ENCODE peak calls at places on chromosomes 4 and X, in seven cellular contexts. U, N, E, Q, P, A and C are unnamed samples.

GRCh38 chr4:148778980-148779675 is 336.9 kb upstream of the NR3C2 start:
- DNase-seq in E (no peak), Q (no peak), U (no peak), P (no peak), A (no peak), N (no peak), C (no peak)

GRCh38 chr4:113708250-113708649 is 53.3 kb downstream of the CAMK2D start:
- DNase-seq in Q (no peak), N (no peak), A (no peak), E (no peak), U (no peak), P (no peak), C (no peak)

GRCh38 chr4:98996056-98996941 is 778 bp downstream of the METAP1 start:
- DNase-seq in N (peak), Q (no peak), A (peak), P (no peak), E (no peak), U (no peak), C (no peak)

GRCh38 chrX:87663421-87663820 is 145.8 kb downstream of the KLHL4 start:
- DNase-seq in P (no peak), A (no peak), Q (no peak), E (no peak), U (no peak), N (no peak), C (no peak)

GRCh38 chrX:153779891-153780677 is 757 bp upstream of the SRPK3 start:
- DNase-seq in N (no peak), A (no peak), E (no peak), P (peak), Q (no peak), U (no peak), C (no peak)

GRCh38 chr4:124423160-124423559 is 289.4 kb downstream of the ANKRD50 start:
- DNase-seq in E (no peak), A (no peak), P (no peak), N (no peak), Q (no peak), U (no peak), C (no peak)

GRCh38 chrX:131305926-131306325 is 16.8 kb upstream of the IGSF1 start:
- DNase-seq in U (no peak), E (no peak), N (no peak), P (no peak), Q (no peak), A (no peak), C (no peak)

GRCh38 chr4:140256335-140256734 is 102.4 kb upstream of the MAML3 start:
- DNase-seq in N (no peak), Q (no peak), P (peak), U (no peak), E (no peak), A (no peak), C (no peak)

GRCh38 chr4:1196421-1197183 is 24.2 kb upstream of the SPON2 start:
- DNase-seq in Q (peak), P (no peak), U (no peak), N (no peak), E (no peak), A (no peak), C (no peak)

GRCh38 chr4:78454016-78454415 is 97.6 kb upstream of the ANXA3 start:
- DNase-seq in E (no peak), A (no peak), Q (no peak), P (no peak), U (no peak), N (no peak), C (no peak)

GRCh38 chr4:11614426-11614825 is 185.7 kb upstream of the HS3ST1 start:
- DNase-seq in P (no peak), A (no peak), Q (no peak), E (no peak), N (no peak), U (no peak), C (no peak)

GRCh38 chr4:31422006-31422405 is 701.8 kb downstream of the PCDH7 start:
- DNase-seq in P (no peak), E (no peak), A (no peak), N (no peak), Q (no peak), U (no peak), C (no peak)

GRCh38 chr4:153962311-153963039 is 173.6 kb upstream of the SFRP2 start:
- DNase-seq in E (no peak), Q (no peak), U (no peak), P (no peak), N (no peak), A (no peak), C (no peak)

GRCh38 chr4:153963216-153963615 is 174.3 kb upstream of the SFRP2 start:
- DNase-seq in U (no peak), P (no peak), A (no peak), N (no peak), E (no peak), Q (no peak), C (no peak)
- TF ChIP-seq CTCF in U (no peak), P (no peak), A (no peak), N (no peak), E (no peak), Q (no peak), C (no peak)

GRCh38 chr4:6892909-6893202 is 16.8 kb upstream of the TBC1D14 start:
- DNase-seq in P (no peak), Q (no peak), E (no peak), N (no peak), U (no peak), A (no peak), C (no peak)

GRCh38 chr4:6894528-6895498 is 14.8 kb upstream of the TBC1D14 start:
- DNase-seq in E (no peak), P (no peak), U (no peak), N (no peak), A (no peak), Q (no peak), C (no peak)

GRCh38 chr4:6894086-6894478 is 15.5 kb upstream of the TBC1D14 start:
- DNase-seq in E (no peak), A (no peak), U (no peak), N (no peak), Q (no peak), P (no peak), C (no peak)

GRCh38 chr4:6892190-6892908 is 17.3 kb upstream of the TBC1D14 start:
- DNase-seq in E (no peak), N (peak), A (peak), Q (peak), P (peak), U (no peak), C (no peak)

GRCh38 chr4:6893449-6894085 is 16.1 kb upstream of the TBC1D14 start:
- DNase-seq in A (no peak), E (no peak), U (no peak), Q (no peak), N (peak), P (no peak), C (no peak)
- TF ChIP-seq CTCF in A (no peak), E (no peak), U (no peak), Q (no peak), N (no peak), P (no peak), C (no peak)

GRCh38 chr4:15215118-15215517 is 212.7 kb upstream of the C1QTNF7 start:
- DNase-seq in Q (no peak), A (no peak), U (no peak), P (no peak), N (no peak), E (no peak), C (no peak)
- TF ChIP-seq CTCF in Q (no peak), A (no peak), U (no peak), P (no peak), N (no peak), E (no peak), C (no peak)

DNA sequence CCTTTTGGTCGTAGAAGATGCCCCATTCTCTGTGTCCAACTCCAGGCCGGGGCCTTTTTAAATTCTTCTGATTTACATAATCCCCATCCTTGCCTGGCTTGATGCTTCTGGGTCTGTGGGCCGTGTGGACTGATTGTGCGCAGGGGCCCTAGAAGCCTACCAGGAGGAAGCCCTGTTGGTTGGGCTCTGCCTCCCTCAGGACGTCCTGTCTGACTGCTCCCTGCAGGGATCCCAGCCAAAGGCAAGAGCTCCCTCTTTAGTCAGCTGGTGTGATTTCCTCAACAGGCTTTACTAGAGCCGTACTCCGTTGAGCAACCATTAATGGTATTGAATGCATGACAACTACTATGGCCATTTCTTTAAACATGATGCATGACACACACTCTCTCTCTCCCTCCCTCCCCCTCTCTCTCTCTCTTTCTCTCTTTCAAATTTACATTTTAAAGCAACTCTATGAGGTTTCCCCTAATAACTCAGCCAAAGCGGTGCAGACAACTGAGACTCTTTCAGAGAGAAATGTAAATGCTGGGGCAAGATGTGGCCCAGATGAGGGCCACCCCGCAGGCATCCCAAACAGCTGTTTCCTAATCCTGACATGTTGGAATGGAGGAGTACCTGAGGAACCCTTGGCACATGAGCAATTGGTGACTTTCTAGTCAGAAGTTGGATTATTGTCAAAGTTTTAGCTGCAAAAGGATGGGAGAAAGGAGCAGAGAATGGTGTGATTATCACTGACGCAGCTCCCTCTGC is 117.3 kb downstream of the DRD5 start:
- DNase-seq in E (peak), P (peak), Q (peak), N (peak), A (peak), U (no peak), C (no peak)
- TF ChIP-seq CTCF in E (peak), P (peak), Q (no peak), N (no peak), A (peak), U (no peak), C (peak)

GRCh38 chrX:48649109-48649508 is 34.5 kb upstream of the WAS start:
- DNase-seq in E (no peak), N (no peak), U (no peak), P (no peak), A (no peak), Q (no peak), C (no peak)

GRCh38 chrX:48645669-48646068 is 37.9 kb upstream of the WAS start:
- DNase-seq in A (no peak), Q (no peak), N (no peak), U (no peak), E (no peak), P (no peak), C (no peak)

DNA sequence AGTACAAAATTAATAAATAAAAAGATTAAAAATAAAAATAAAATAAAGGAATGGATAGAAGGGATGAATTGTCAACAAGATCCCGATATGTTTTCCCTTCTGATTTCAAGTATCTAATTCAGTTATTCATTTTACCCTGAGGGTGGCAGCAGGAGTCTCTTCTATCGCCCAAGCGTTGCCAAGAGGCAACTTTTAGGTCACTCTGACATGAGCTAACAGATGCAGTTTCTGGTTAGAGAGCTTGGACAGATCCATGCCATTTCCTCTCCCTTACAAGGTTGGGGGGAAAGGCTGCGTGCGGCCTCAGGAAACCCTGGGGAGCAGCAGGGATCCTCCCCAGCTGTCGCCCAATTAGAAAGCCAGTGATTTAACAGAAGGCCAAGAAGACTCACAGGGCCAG is 35.3 kb upstream of the WAS start:
- DNase-seq in A (peak), Q (peak), U (no peak), P (peak), N (peak), E (peak), C (no peak)
- TF ChIP-seq CTCF in A (peak), Q (no peak), U (no peak), P (peak), N (peak), E (peak), C (peak)